ENCODE peak calls at places on chromosomes 16 and 17, in six cellular contexts. P is left cardiac atrium; C is activated T-helper 2 cell treated with anti-CD3 and anti-CD28 coated beads, Interferon-gamma antibody, Interleukin-2, Interleukin-4, amounts not matched to agents 10 μg/mL and 5 μg/mL and 100 μg/mL, durations not matched to agents 14 hours and 24 hours and 36 hours; L is Peyer's patch; T is activated CD4-positive, alpha-beta T cell treated with anti-CD3 and anti-CD28 coated beads for 4 hours; I is RPMI7951. B is an unnamed sample.

GRCh38 chr17:82577300-82577699 is 57.8 kb downstream of the FOXK2 start:
- DNase-seq in P (no peak), C (no peak), L (no peak), T (no peak), I (no peak), B (no peak)

GRCh38 chr17:8185580-8186445 is 4.2 kb downstream of the BORCS6 start:
- DNase-seq in P (peak), C (peak), L (peak), T (peak), I (peak), B (peak)

GRCh38 chr16:80631581-80631980 is 90.8 kb downstream of the DYNLRB2 start:
- DNase-seq in P (no peak), C (no peak), L (no peak), T (no peak), I (no peak), B (no peak)

GRCh38 chr16:70395345-70395901 is 43.5 kb downstream of the ST3GAL2 start:
- DNase-seq in P (peak), C (peak), L (peak), T (peak), I (peak), B (peak)

GRCh38 chr16:85514601-85515318 is 98.4 kb upstream of the GSE1 start:
- DNase-seq in P (peak), C (no peak), L (peak), T (no peak), I (peak), B (no peak)

GRCh38 chr17:81039854-81040758 is 5.2 kb downstream of the BAIAP2 start:
- DNase-seq in P (no peak), C (no peak), L (no peak), T (no peak), I (peak), B (no peak)

GRCh38 chr17:2368383-2368782 is 31.1 kb downstream of the SGSM2 start:
- DNase-seq in P (no peak), C (no peak), L (no peak), T (no peak), I (no peak), B (no peak)

GRCh38 chr17:49431743-49432142 is 17.1 kb upstream of the PHB1 start:
- DNase-seq in P (no peak), C (no peak), L (no peak), T (no peak), I (no peak), B (no peak)

GRCh38 chr16:67477960-67478554 is 2.9 kb downstream of the ATP6V0D1 start:
- DNase-seq in P (no peak), C (no peak), L (no peak), T (no peak), I (no peak), B (no peak)

GRCh38 chr17:41439375-41439774 is 1.4 kb downstream of the KRT38 start:
- DNase-seq in P (no peak), C (no peak), L (no peak), T (no peak), I (no peak), B (no peak)

GRCh38 chr17:33871720-33872535 is 383.2 kb upstream of the CCL2 start:
- DNase-seq in P (no peak), C (no peak), L (no peak), T (no peak), I (peak), B (peak)

GRCh38 chr16:12704492-12705111 is 99.1 kb downstream of the CPPED1 start:
- DNase-seq in P (no peak), C (no peak), L (no peak), T (no peak), I (no peak), B (no peak)

GRCh38 chr17:17171991-17172939 is 33.9 kb downstream of the PLD6 start:
- DNase-seq in P (peak), C (no peak), L (no peak), T (no peak), I (no peak), B (no peak)

GRCh38 chr17:4220655-4221054 is 43.1 kb downstream of the ANKFY1 start:
- DNase-seq in P (no peak), C (no peak), L (no peak), T (no peak), I (no peak), B (no peak)

GRCh38 chr17:38687291-38687690 is 12.5 kb upstream of the EPOP start:
- DNase-seq in P (no peak), C (no peak), L (no peak), T (no peak), I (no peak), B (no peak)

GRCh38 chr16:1167276-1168107 is 14.6 kb downstream of the CACNA1H start:
- DNase-seq in P (no peak), C (no peak), L (no peak), T (no peak), I (no peak), B (no peak)